ENCODE peak calls at places on chromosomes 16 and 17, in four cellular contexts. Z, Y, E and A are unnamed samples.
A peak's percentile ranks its signal among the peaks of the same experiment; 100 is the strongest.

GRCh38 chr17:7959503-7960253 is 27.7 kb downstream of the CNTROB start:
- DNase-seq in Z (no peak), E (peak; percentile 76), Y (no peak), A (no peak)

GRCh38 chr17:36148559-36149295 is 27.7 kb downstream of the TBC1D3B start:
- DNase-seq in Z (peak; percentile 66), E (peak; percentile 61), Y (peak; percentile 89), A (peak; percentile 66)

GRCh38 chr17:28500712-28501379 is 5.3 kb upstream of the FOXN1 start:
- DNase-seq in E (no peak), Z (no peak), Y (no peak), A (peak; percentile 54)

GRCh38 chr16:73232555-73233422 is 184.9 kb upstream of the ZFHX3 start:
- DNase-seq in E (no peak), Y (peak; percentile 61), Z (no peak), A (no peak)

GRCh38 chr17:37131064-37131463 is 182.3 kb downstream of the AATF start:
- DNase-seq in Z (no peak), Y (no peak), E (no peak), A (no peak)

GRCh38 chr17:2399572-2400473 is 1.0 kb downstream of the MNT start:
- DNase-seq in Y (peak; percentile 98), E (peak; percentile 95), Z (peak; percentile 96), A (peak; percentile 97)

GRCh38 chr17:80124351-80124981 is 22.5 kb downstream of the EIF4A3 start:
- DNase-seq in E (peak; percentile 3), Y (no peak), Z (peak; percentile 75), A (peak; percentile 35)

GRCh38 chr17:82302991-82303943 is 14.1 kb downstream of the CD7 start:
- DNase-seq in Z (no peak), Y (no peak), E (no peak), A (no peak)

GRCh38 chr17:5526821-5527598 is 40.6 kb downstream of the MIS12 start:
- DNase-seq in E (peak; percentile 98), Y (peak; percentile 98), Z (no peak), A (no peak)

GRCh38 chr17:45231481-45232116 is 9.9 kb downstream of the FMNL1 start:
- DNase-seq in Y (no peak), E (no peak), Z (peak; percentile 78), A (peak; percentile 37)

GRCh38 chr16:30889721-30890120 is 4.2 kb downstream of the BCL7C start:
- DNase-seq in Y (peak; percentile 74), Z (no peak), E (no peak), A (peak; percentile 80)

GRCh38 chr17:45783593-45784292 is 377 bp upstream of the CRHR1 start:
- DNase-seq in E (no peak), Z (peak; percentile 75), Y (no peak), A (peak; percentile 32)

GRCh38 chr16:86794216-86794864 is 216.0 kb downstream of the FOXL1 start:
- DNase-seq in Z (no peak), Y (no peak), E (no peak), A (no peak)

GRCh38 chr17:74549343-74549742 is 3.4 kb upstream of the CD300C start:
- DNase-seq in Y (no peak), E (no peak), Z (no peak), A (no peak)

GRCh38 chr16:48613061-48613957 is 3.3 kb upstream of the N4BP1 start:
- DNase-seq in Z (no peak), Y (peak; percentile 43), E (peak; percentile 38), A (no peak)

GRCh38 chr17:76775021-76775420 is 37.1 kb downstream of the MFSD11 start:
- DNase-seq in Z (no peak), Y (no peak), E (no peak), A (no peak)

GRCh38 chr17:49565948-49566491 is 9.7 kb upstream of the NXPH3 start:
- DNase-seq in Y (peak; percentile 95), Z (no peak), E (peak; percentile 35), A (peak; percentile 98)

GRCh38 chr17:73340093-73340596 is 28.3 kb upstream of the CDC42EP4 start:
- DNase-seq in E (peak; percentile 91), Y (peak; percentile 90), Z (no peak), A (no peak)